ENCODE peak calls at places on chromosomes 2 and 18, in four cellular contexts. One of them, this sample, is unnamed.

GRCh38 chr2:230687498-230687897 is 25.1 kb upstream of the CAB39 start:
- DNase-seq in heart left ventricle: no peak
- DNase-seq in HT-29: peak
- DNase-seq in GM20000: no peak
- DNase-seq in this sample: no peak

GRCh38 chr2:11588228-11589110 is 54.6 kb downstream of the GREB1 start:
- DNase-seq in heart left ventricle: no peak
- DNase-seq in GM20000: no peak
- DNase-seq in HT-29: no peak
- DNase-seq in this sample: peak

GRCh38 chr2:130766037-130766436 is 10.7 kb downstream of the AMER3 start:
- DNase-seq in GM20000: no peak
- DNase-seq in heart left ventricle: no peak
- DNase-seq in HT-29: no peak
- DNase-seq in this sample: no peak

GRCh38 chr18:7817596-7817995 is 250.5 kb downstream of the PTPRM start:
- DNase-seq in GM20000: no peak
- DNase-seq in HT-29: no peak
- DNase-seq in heart left ventricle: no peak
- DNase-seq in this sample: no peak

GRCh38 chr2:193935114-193935513 is 1721.9 kb upstream of the SLC39A10 start:
- DNase-seq in heart left ventricle: no peak
- DNase-seq in HT-29: no peak
- DNase-seq in GM20000: no peak
- DNase-seq in this sample: no peak

GRCh38 chr2:33210626-33211025 is 263.9 kb downstream of the LTBP1 start:
- DNase-seq in HT-29: no peak
- DNase-seq in heart left ventricle: no peak
- DNase-seq in GM20000: no peak
- DNase-seq in this sample: peak

GRCh38 chr2:1864301-1864980 is 120.1 kb upstream of the PXDN start:
- DNase-seq in HT-29: no peak
- DNase-seq in GM20000: no peak
- DNase-seq in heart left ventricle: no peak
- DNase-seq in this sample: no peak

GRCh38 chr2:216777637-216778273 is 82.1 kb downstream of the TNP1 start:
- DNase-seq in heart left ventricle: no peak
- DNase-seq in GM20000: peak
- DNase-seq in HT-29: peak
- DNase-seq in this sample: no peak

GRCh38 chr2:170585067-170585466 is 130.1 kb upstream of the SP5 start:
- DNase-seq in HT-29: no peak
- DNase-seq in heart left ventricle: no peak
- DNase-seq in GM20000: no peak
- DNase-seq in this sample: no peak

GRCh38 chr2:85750509-85751299 is 3.1 kb upstream of the ATOH8 start:
- DNase-seq in heart left ventricle: peak
- DNase-seq in HT-29: peak
- DNase-seq in GM20000: peak
- DNase-seq in this sample: peak

GRCh38 chr2:96265349-96265839 is 403 bp downstream of the TMEM127 start:
- DNase-seq in GM20000: peak
- DNase-seq in HT-29: no peak
- DNase-seq in heart left ventricle: peak
- DNase-seq in this sample: no peak

GRCh38 chr18:45870419-45870818 is 44.9 kb downstream of the SIGLEC15 start:
- DNase-seq in heart left ventricle: no peak
- DNase-seq in GM20000: no peak
- DNase-seq in HT-29: no peak
- DNase-seq in this sample: no peak

GRCh38 chr2:37149626-37150322 is 7.0 kb downstream of the EIF2AK2 start:
- DNase-seq in GM20000: no peak
- DNase-seq in heart left ventricle: no peak
- DNase-seq in HT-29: peak
- DNase-seq in this sample: no peak

GRCh38 chr2:61328707-61329251 is 142.1 kb downstream of the USP34 start:
- DNase-seq in GM20000: peak
- DNase-seq in heart left ventricle: no peak
- DNase-seq in HT-29: peak
- DNase-seq in this sample: no peak

GRCh38 chr2:11234309-11234708 is 79.0 kb downstream of the SLC66A3 start:
- DNase-seq in HT-29: peak
- DNase-seq in heart left ventricle: no peak
- DNase-seq in GM20000: no peak
- DNase-seq in this sample: no peak

GRCh38 chr2:198036029-198036879 is 231.9 kb downstream of the PLCL1 start:
- DNase-seq in HT-29: no peak
- DNase-seq in heart left ventricle: no peak
- DNase-seq in GM20000: peak
- DNase-seq in this sample: no peak

GRCh38 chr2:128732976-128733431 is 414.3 kb upstream of the HS6ST1 start:
- DNase-seq in HT-29: no peak
- DNase-seq in heart left ventricle: no peak
- DNase-seq in GM20000: no peak
- DNase-seq in this sample: no peak

GRCh38 chr2:96800762-96801463 is 15.2 kb upstream of the CNNM3 start:
- DNase-seq in GM20000: peak
- DNase-seq in HT-29: peak
- DNase-seq in heart left ventricle: peak
- DNase-seq in this sample: peak

GRCh38 chr2:207540431-207540830 is 10.7 kb downstream of the CREB1 start:
- DNase-seq in heart left ventricle: no peak
- DNase-seq in GM20000: no peak
- DNase-seq in HT-29: no peak
- DNase-seq in this sample: no peak

GRCh38 chr2:26576565-26577441 is 64.4 kb downstream of the CIB4 start:
- DNase-seq in heart left ventricle: peak
- DNase-seq in HT-29: no peak
- DNase-seq in GM20000: no peak
- DNase-seq in this sample: peak

GRCh38 chr2:37676274-37676673 is 4.8 kb upstream of the CDC42EP3 start:
- DNase-seq in HT-29: peak
- DNase-seq in heart left ventricle: no peak
- DNase-seq in GM20000: no peak
- DNase-seq in this sample: no peak

GRCh38 chr2:27078267-27079194 is at the start of gene EMILIN1:
- DNase-seq in heart left ventricle: peak
- DNase-seq in GM20000: no peak
- DNase-seq in HT-29: no peak
- DNase-seq in this sample: peak

GRCh38 chr18:46407471-46408166 is 249.4 kb downstream of the LOXHD1 start:
- DNase-seq in heart left ventricle: peak
- DNase-seq in HT-29: no peak
- DNase-seq in GM20000: no peak
- DNase-seq in this sample: no peak

GRCh38 chr2:199987586-199987985 is 32.2 kb downstream of the MAIP1 start:
- DNase-seq in heart left ventricle: no peak
- DNase-seq in HT-29: no peak
- DNase-seq in GM20000: no peak
- DNase-seq in this sample: no peak

GRCh38 chr2:174630097-174630496 is 32.5 kb upstream of the WIPF1 start:
- DNase-seq in HT-29: no peak
- DNase-seq in GM20000: no peak
- DNase-seq in heart left ventricle: no peak
- DNase-seq in this sample: no peak

GRCh38 chr2:96502891-96503636 is 2.1 kb downstream of the NEURL3 start:
- DNase-seq in heart left ventricle: no peak
- DNase-seq in GM20000: no peak
- DNase-seq in HT-29: no peak
- DNase-seq in this sample: peak

GRCh38 chr2:71531522-71532047 is 78.2 kb downstream of the DYSF start:
- DNase-seq in heart left ventricle: no peak
- DNase-seq in HT-29: no peak
- DNase-seq in GM20000: no peak
- DNase-seq in this sample: no peak

This sample was measured in aorta.